ENCODE peak calls at places on chromosome 2, in six cellular contexts. L, C, T, J, O and I are unnamed samples.

GRCh38 chr2:19775315-19775714 is 126.5 kb downstream of the TTC32 start:
- DNase-seq in T (no peak), J (no peak), L (no peak), C (no peak), O (no peak), I (no peak)

GRCh38 chr2:234935311-234935710 is 16.5 kb upstream of the SH3BP4 start:
- DNase-seq in T (no peak), L (no peak), O (no peak), J (no peak), C (no peak), I (no peak)

GRCh38 chr2:23590227-23590869 is 205.4 kb downstream of the KLHL29 start:
- DNase-seq in T (no peak), L (no peak), O (no peak), J (no peak), C (no peak), I (no peak)

GRCh38 chr2:206054952-206055351 is 31.0 kb downstream of the INO80D start:
- DNase-seq in C (no peak), J (no peak), T (no peak), L (no peak), O (no peak), I (peak)

GRCh38 chr2:6518361-6518760 is 347.3 kb downstream of the CMPK2 start:
- DNase-seq in C (no peak), L (no peak), T (no peak), O (no peak), J (no peak), I (no peak)

GRCh38 chr2:64538764-64539433 is 14.8 kb downstream of the AFTPH start:
- DNase-seq in T (peak), O (no peak), J (peak), L (no peak), C (no peak), I (no peak)

GRCh38 chr2:128269358-128270305 is 49.0 kb downstream of the HS6ST1 start:
- DNase-seq in J (no peak), O (no peak), C (peak), L (no peak), T (no peak), I (no peak)

GRCh38 chr2:101238930-101239759 is 13.5 kb upstream of the CNOT11 start:
- DNase-seq in T (no peak), J (no peak), C (no peak), O (peak), L (no peak), I (no peak)

GRCh38 chr2:4618141-4618540 is 914.8 kb downstream of the DCDC2C start:
- DNase-seq in J (no peak), O (no peak), C (no peak), L (no peak), T (no peak), I (no peak)

GRCh38 chr2:99448556-99448955 is 41.3 kb downstream of the REV1 start:
- DNase-seq in L (no peak), T (peak), J (peak), C (no peak), O (no peak), I (no peak)

GRCh38 chr2:46286715-46287114 is 10.5 kb upstream of the EPAS1 start:
- DNase-seq in J (no peak), L (no peak), O (no peak), C (no peak), T (no peak), I (no peak)

GRCh38 chr2:98502556-98503335 is 58.1 kb downstream of the INPP4A start:
- DNase-seq in O (no peak), T (peak), J (peak), C (no peak), L (no peak), I (no peak)

GRCh38 chr2:189797902-189798301 is 13.7 kb downstream of the PMS1 start:
- DNase-seq in O (no peak), J (no peak), C (no peak), T (no peak), L (no peak), I (no peak)

GRCh38 chr2:98085649-98086048 is 1.3 kb upstream of the VWA3B start:
- DNase-seq in L (no peak), T (no peak), C (no peak), J (no peak), O (no peak), I (no peak)

GRCh38 chr2:23549051-23549450 is 164.1 kb downstream of the KLHL29 start:
- DNase-seq in C (no peak), T (no peak), J (peak), O (no peak), L (no peak), I (no peak)

GRCh38 chr2:101063352-101063751 is 61.3 kb downstream of the RPL31 start:
- DNase-seq in C (no peak), T (peak), O (no peak), J (peak), L (no peak), I (no peak)

GRCh38 chr2:177909962-177910361 is 162.6 kb downstream of the PDE11A start:
- DNase-seq in T (no peak), C (no peak), L (no peak), O (no peak), J (no peak), I (no peak)

GRCh38 chr2:134721596-134721995 is 2.8 kb upstream of the TMEM163 start:
- DNase-seq in C (no peak), L (no peak), T (no peak), O (no peak), J (no peak), I (no peak)

GRCh38 chr2:109637749-109638570 is 23.8 kb downstream of the SOWAHC start:
- DNase-seq in L (no peak), T (peak), O (no peak), J (peak), C (no peak), I (no peak)

GRCh38 chr2:206670531-206671319 is 28.4 kb downstream of the FAM237A start:
- DNase-seq in T (no peak), J (no peak), O (no peak), L (no peak), C (no peak), I (no peak)

GRCh38 chr2:28268386-28268785 is 124.3 kb upstream of the FOSL2 start:
- DNase-seq in T (peak), O (no peak), C (no peak), J (peak), L (no peak), I (no peak)

GRCh38 chr2:13091463-13091862 is 374.7 kb downstream of the TRIB2 start:
- DNase-seq in T (peak), J (peak), L (no peak), C (no peak), O (no peak), I (no peak)

GRCh38 chr2:240455719-240456606 is 20.5 kb downstream of the GPC1 start:
- DNase-seq in C (peak), T (no peak), J (peak), L (peak), O (no peak), I (no peak)

GRCh38 chr2:193279361-193279760 is 1084.6 kb upstream of the TMEFF2 start:
- DNase-seq in T (no peak), J (no peak), L (no peak), C (no peak), O (no peak), I (no peak)

GRCh38 chr2:199379251-199379650 is 78.5 kb downstream of the SATB2 start:
- DNase-seq in C (no peak), L (no peak), J (peak), O (no peak), T (peak), I (no peak)

GRCh38 chr2:215793747-215794595 is 219.4 kb downstream of the MREG start:
- DNase-seq in O (peak), L (no peak), C (no peak), T (peak), J (peak), I (no peak)

GRCh38 chr2:190382851-190383250 is 25.3 kb upstream of the MFSD6 start:
- DNase-seq in T (peak), J (peak), O (peak), C (no peak), L (no peak), I (peak)

GRCh38 chr2:97663626-97663961 is 250 bp downstream of the ACTR1B start:
- DNase-seq in T (no peak), C (no peak), J (no peak), O (no peak), L (no peak), I (no peak)